ENCODE peak calls at places on chromosomes 1 and 21, in five cellular contexts. One of them, this sample, is unnamed.

GRCh38 chr1:229070168-229070567 is 200.7 kb upstream of the RAB4A start:
- DNase-seq in endodermal cell: no peak
- DNase-seq in AG10803: peak; percentile 52
- DNase-seq in testis: peak; percentile 80
- DNase-seq in hepatocyte: peak; percentile 82
- DNase-seq in this sample: peak; percentile 47

GRCh38 chr1:31699341-31699891 is 4.4 kb downstream of the COL16A1 start:
- DNase-seq in AG10803: no peak
- DNase-seq in endodermal cell: no peak
- DNase-seq in testis: no peak
- DNase-seq in hepatocyte: no peak
- DNase-seq in this sample: no peak

GRCh38 chr1:153677718-153678518 is 570 bp upstream of the NPR1 start:
- DNase-seq in AG10803: peak; percentile 37
- DNase-seq in testis: peak; percentile 68
- DNase-seq in endodermal cell: peak; percentile 89
- DNase-seq in hepatocyte: peak; percentile 70
- DNase-seq in this sample: peak; percentile 43

GRCh38 chr1:56374026-56374974 is 205.1 kb downstream of the PLPP3 start:
- DNase-seq in hepatocyte: peak; percentile 9
- DNase-seq in testis: no peak
- DNase-seq in AG10803: peak; percentile 46
- DNase-seq in endodermal cell: no peak
- DNase-seq in this sample: peak; percentile 36

GRCh38 chr1:193181526-193181925 is 4.9 kb downstream of the B3GALT2 start:
- DNase-seq in AG10803: peak; percentile 17
- DNase-seq in hepatocyte: no peak
- DNase-seq in endodermal cell: no peak
- DNase-seq in testis: no peak
- DNase-seq in this sample: no peak

GRCh38 chr1:206967096-206967851 is 3.0 kb downstream of the FCAMR start:
- DNase-seq in testis: no peak
- DNase-seq in hepatocyte: no peak
- DNase-seq in AG10803: peak; percentile 67
- DNase-seq in endodermal cell: no peak
- DNase-seq in this sample: peak; percentile 14

GRCh38 chr1:229334716-229335115 is 8.1 kb downstream of the CCSAP start:
- DNase-seq in AG10803: no peak
- DNase-seq in endodermal cell: no peak
- DNase-seq in testis: no peak
- DNase-seq in hepatocyte: no peak
- DNase-seq in this sample: no peak

GRCh38 chr1:45171575-45171974 is 34.8 kb downstream of the ZSWIM5 start:
- DNase-seq in hepatocyte: no peak
- DNase-seq in testis: no peak
- DNase-seq in AG10803: no peak
- DNase-seq in endodermal cell: no peak
- DNase-seq in this sample: no peak

GRCh38 chr1:193971595-193971994 is 785.2 kb upstream of the B3GALT2 start:
- DNase-seq in testis: no peak
- DNase-seq in hepatocyte: no peak
- DNase-seq in AG10803: no peak
- DNase-seq in endodermal cell: no peak
- DNase-seq in this sample: peak; percentile 71

GRCh38 chr1:5514519-5515183 is 477.6 kb downstream of the NPHP4 start:
- DNase-seq in hepatocyte: peak; percentile 81
- DNase-seq in testis: peak; percentile 86
- DNase-seq in endodermal cell: peak; percentile 92
- DNase-seq in AG10803: peak; percentile 24
- DNase-seq in this sample: peak; percentile 5

GRCh38 chr1:164667010-164667409 is 108.0 kb downstream of the PBX1 start:
- DNase-seq in AG10803: no peak
- DNase-seq in testis: no peak
- DNase-seq in hepatocyte: no peak
- DNase-seq in endodermal cell: no peak
- DNase-seq in this sample: no peak

GRCh38 chr1:20589331-20590312 is 725 bp downstream of the CDA start:
- DNase-seq in testis: no peak
- DNase-seq in endodermal cell: peak; percentile 86
- DNase-seq in hepatocyte: peak; percentile 58
- DNase-seq in AG10803: peak; percentile 66
- DNase-seq in this sample: peak; percentile 57

GRCh38 chr1:32250893-32251716 is at the start of gene LCK:
- DNase-seq in AG10803: no peak
- DNase-seq in hepatocyte: no peak
- DNase-seq in endodermal cell: peak; percentile 58
- DNase-seq in testis: no peak
- DNase-seq in this sample: no peak

GRCh38 chr1:17012775-17013501 is 1.2 kb upstream of the ATP13A2 start:
- DNase-seq in testis: no peak
- DNase-seq in AG10803: peak; percentile 80
- DNase-seq in hepatocyte: no peak
- DNase-seq in endodermal cell: peak; percentile 78
- DNase-seq in this sample: peak; percentile 46

GRCh38 chr21:29347274-29347681 is 48.6 kb downstream of the BACH1 start:
- DNase-seq in AG10803: no peak
- DNase-seq in hepatocyte: peak; percentile 22
- DNase-seq in endodermal cell: no peak
- DNase-seq in testis: no peak
- DNase-seq in this sample: no peak

GRCh38 chr1:211742889-211743529 is 67.6 kb upstream of the NEK2 start:
- DNase-seq in testis: no peak
- DNase-seq in hepatocyte: no peak
- DNase-seq in AG10803: no peak
- DNase-seq in endodermal cell: no peak
- DNase-seq in this sample: no peak

GRCh38 chr1:174051956-174052355 is 29.8 kb upstream of the RC3H1 start:
- DNase-seq in AG10803: peak; percentile 23
- DNase-seq in testis: no peak
- DNase-seq in endodermal cell: no peak
- DNase-seq in hepatocyte: no peak
- DNase-seq in this sample: peak; percentile 33

GRCh38 chr1:201461193-201461657 is 7.8 kb downstream of the PHLDA3 start:
- DNase-seq in AG10803: peak; percentile 96
- DNase-seq in testis: no peak
- DNase-seq in endodermal cell: no peak
- DNase-seq in hepatocyte: peak; percentile 89
- DNase-seq in this sample: peak; percentile 94

GRCh38 chr1:195096051-195096521 is 1512.2 kb downstream of the KCNT2 start:
- DNase-seq in endodermal cell: peak; percentile 64
- DNase-seq in hepatocyte: no peak
- DNase-seq in testis: no peak
- DNase-seq in AG10803: no peak
- DNase-seq in this sample: no peak

GRCh38 chr1:15012822-15013221 is 140.7 kb upstream of the TMEM51 start:
- DNase-seq in hepatocyte: no peak
- DNase-seq in endodermal cell: no peak
- DNase-seq in AG10803: no peak
- DNase-seq in testis: no peak
- DNase-seq in this sample: no peak

GRCh38 chr1:157774412-157774811 is 2.5 kb downstream of the FCRL2 start:
- DNase-seq in testis: no peak
- DNase-seq in hepatocyte: no peak
- DNase-seq in endodermal cell: no peak
- DNase-seq in AG10803: no peak
- DNase-seq in this sample: no peak

GRCh38 chr1:27325286-27325685 is 3.3 kb downstream of the TMEM222 start:
- DNase-seq in hepatocyte: no peak
- DNase-seq in testis: no peak
- DNase-seq in endodermal cell: no peak
- DNase-seq in AG10803: no peak
- DNase-seq in this sample: no peak

GRCh38 chr1:183214021-183214970 is 28.2 kb downstream of the LAMC2 start:
- DNase-seq in endodermal cell: no peak
- DNase-seq in AG10803: no peak
- DNase-seq in hepatocyte: no peak
- DNase-seq in testis: no peak
- DNase-seq in this sample: no peak

GRCh38 chr1:54268714-54269297 is 68.8 kb downstream of the MRPL37 start:
- DNase-seq in hepatocyte: no peak
- DNase-seq in endodermal cell: no peak
- DNase-seq in testis: no peak
- DNase-seq in AG10803: no peak
- DNase-seq in this sample: no peak

GRCh38 chr1:15157524-15158399 is 4.2 kb downstream of the TMEM51 start:
- DNase-seq in hepatocyte: no peak
- DNase-seq in testis: no peak
- DNase-seq in AG10803: no peak
- DNase-seq in endodermal cell: no peak
- DNase-seq in this sample: no peak

GRCh38 chr1:206050655-206051235 is 2.2 kb upstream of the RHEX start:
- DNase-seq in AG10803: no peak
- DNase-seq in testis: no peak
- DNase-seq in hepatocyte: no peak
- DNase-seq in endodermal cell: no peak
- DNase-seq in this sample: no peak

GRCh38 chr1:186214816-186215215 is 160.2 kb downstream of the TPR start:
- DNase-seq in testis: no peak
- DNase-seq in endodermal cell: no peak
- DNase-seq in hepatocyte: no peak
- DNase-seq in AG10803: peak; percentile 64
- DNase-seq in this sample: no peak

DNA sequence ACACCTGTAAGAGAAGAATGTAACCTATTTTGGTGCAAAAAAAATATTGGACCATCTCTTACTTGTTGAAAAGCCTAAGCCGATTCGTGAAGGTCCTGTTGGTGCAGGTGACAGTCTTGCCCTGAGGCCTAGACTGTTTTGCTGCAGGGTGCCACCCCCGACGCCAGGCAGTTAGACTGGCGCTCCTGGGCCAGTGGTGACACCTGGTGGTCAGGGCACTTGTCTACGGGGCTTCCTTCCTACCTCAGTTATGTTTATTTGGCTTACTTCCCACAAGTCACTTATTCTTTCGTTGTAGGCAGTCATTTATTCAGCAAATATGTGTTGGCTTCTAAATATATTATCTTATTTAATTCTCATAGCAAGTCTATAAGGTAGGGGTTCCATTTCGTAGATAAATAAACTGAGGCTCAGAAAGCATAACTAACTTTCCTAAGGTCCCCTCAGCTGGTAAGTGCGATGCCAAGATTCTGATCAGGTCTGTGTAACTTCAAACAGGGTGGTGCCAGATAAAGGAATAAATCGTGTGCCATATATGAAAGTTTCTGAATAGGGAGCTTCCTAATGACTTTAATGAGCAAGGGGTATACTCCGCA is 1.9 kb downstream of the EEIG2 start:
- DNase-seq in endodermal cell: peak; percentile 94
- DNase-seq in hepatocyte: peak; percentile 75
- DNase-seq in AG10803: no peak
- DNase-seq in testis: peak; percentile 53
- DNase-seq in this sample: no peak
- H3K4me3 ChIP-seq in endodermal cell: peak overlapping the region; percentile 88
- H3K4me3 ChIP-seq in hepatocyte: peak overlapping the region; percentile 86
- H3K4me3 ChIP-seq in AG10803: peak overlapping the region; percentile 11
- H3K4me3 ChIP-seq in testis: peak overlapping the region; percentile 79
- H3K4me3 ChIP-seq in this sample: no peak overlapping the region

GRCh38 chr21:31548688-31549087 is 110.8 kb upstream of the SOD1 start:
- DNase-seq in AG10803: no peak
- DNase-seq in testis: no peak
- DNase-seq in endodermal cell: no peak
- DNase-seq in hepatocyte: no peak
- DNase-seq in this sample: no peak
- TF ChIP-seq CTCF in AG10803: no peak
- TF ChIP-seq CTCF in testis: no peak
- TF ChIP-seq CTCF in endodermal cell: peak; percentile 51
- TF ChIP-seq CTCF in hepatocyte: no peak
- TF ChIP-seq CTCF in this sample: no peak

GRCh38 chr1:77978293-77978968 is 441 bp downstream of the FUBP1 start:
- DNase-seq in hepatocyte: peak; percentile 94
- DNase-seq in AG10803: peak; percentile 92
- DNase-seq in endodermal cell: peak; percentile 79
- DNase-seq in testis: peak; percentile 87
- DNase-seq in this sample: peak; percentile 93

GRCh38 chr1:77975386-77975785 is 3.5 kb downstream of the FUBP1 start:
- DNase-seq in AG10803: peak; percentile 26
- DNase-seq in testis: no peak
- DNase-seq in hepatocyte: no peak
- DNase-seq in endodermal cell: no peak
- DNase-seq in this sample: peak; percentile 39

GRCh38 chr1:77977989-77978292 is 931 bp downstream of the FUBP1 start:
- DNase-seq in hepatocyte: no peak
- DNase-seq in AG10803: no peak
- DNase-seq in endodermal cell: no peak
- DNase-seq in testis: no peak
- DNase-seq in this sample: no peak

GRCh38 chr1:77976433-77977076 is 2.3 kb downstream of the FUBP1 start:
- DNase-seq in hepatocyte: peak; percentile 18
- DNase-seq in AG10803: no peak
- DNase-seq in testis: no peak
- DNase-seq in endodermal cell: no peak
- DNase-seq in this sample: no peak

GRCh38 chr1:77975907-77976306 is 3.0 kb downstream of the FUBP1 start:
- DNase-seq in endodermal cell: no peak
- DNase-seq in testis: no peak
- DNase-seq in AG10803: no peak
- DNase-seq in hepatocyte: no peak
- DNase-seq in this sample: peak; percentile 48
- H3K4me3 ChIP-seq in endodermal cell: peak overlapping the region; percentile 99
- H3K4me3 ChIP-seq in testis: no peak overlapping the region
- H3K4me3 ChIP-seq in AG10803: peak overlapping the region; percentile 30
- H3K4me3 ChIP-seq in hepatocyte: peak overlapping the region; percentile 65
- H3K4me3 ChIP-seq in this sample: peak overlapping the region; percentile 100

DNA sequence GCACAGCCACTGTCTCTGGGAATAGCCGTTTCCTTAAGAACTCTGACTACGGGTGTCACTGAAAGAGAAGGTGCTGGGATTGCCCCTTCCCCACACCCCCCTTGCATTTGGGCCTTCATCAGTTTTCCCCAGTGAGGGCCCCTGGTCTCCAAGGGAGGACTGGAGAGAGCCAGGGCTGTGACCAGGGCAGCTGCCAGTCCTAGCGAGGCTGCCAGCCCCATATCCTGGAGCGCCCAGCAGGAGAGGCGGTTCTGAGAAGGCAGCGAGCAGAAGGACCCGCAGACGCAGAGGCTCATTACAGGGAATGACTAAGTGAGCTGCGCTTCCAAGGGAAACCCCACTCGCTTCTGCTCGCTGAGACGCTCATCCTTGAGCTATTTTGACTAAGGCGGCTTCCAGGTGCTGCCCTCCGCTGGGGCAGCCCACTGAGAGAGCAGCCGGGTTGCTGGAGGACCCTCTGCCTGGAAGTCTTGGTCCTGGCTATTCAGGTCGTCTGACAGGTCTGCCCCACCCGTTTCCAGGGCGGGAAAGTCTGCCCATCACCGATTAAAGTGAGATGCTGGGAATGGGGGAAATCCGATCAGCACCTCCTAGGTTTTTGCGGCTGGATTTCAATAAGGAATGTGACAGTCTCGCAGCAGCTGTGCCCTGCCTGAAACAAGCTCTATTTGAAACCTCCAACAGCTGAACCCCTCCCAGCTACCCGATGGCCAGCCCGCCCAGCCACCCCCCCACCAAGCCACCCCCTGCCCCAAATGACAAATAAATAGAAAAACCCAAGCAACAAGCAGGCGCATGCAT is 2.9 kb downstream of the KCNN3 start:
- DNase-seq in endodermal cell: peak; percentile 78
- DNase-seq in AG10803: peak; percentile 66
- DNase-seq in hepatocyte: peak; percentile 64
- DNase-seq in testis: no peak
- DNase-seq in this sample: peak; percentile 79
- TF ChIP-seq CTCF in endodermal cell: no peak
- TF ChIP-seq CTCF in AG10803: no peak
- TF ChIP-seq CTCF in hepatocyte: no peak
- TF ChIP-seq CTCF in testis: no peak
- TF ChIP-seq CTCF in this sample: no peak

This sample was measured in astrocyte of the spinal cord.